ENCODE peak calls at places on chromosomes 12 and 14, in nine cellular contexts. X, Q, S, E, U, D, A, R and N are unnamed samples.

GRCh38 chr12:116779597-116779996 is 41.5 kb downstream of the RNFT2 start:
- DNase-seq in X (no peak), Q (no peak), S (no peak), E (no peak), U (no peak), D (no peak), A (no peak), R (no peak), N (no peak)

GRCh38 chr12:45849289-45849688 is 119.8 kb downstream of the ARID2 start:
- DNase-seq in X (no peak), Q (no peak), S (no peak), E (no peak), U (no peak), D (no peak), A (no peak), R (no peak), N (no peak)

GRCh38 chr12:114221136-114221838 is 184.7 kb downstream of the TBX5 start:
- DNase-seq in X (no peak), Q (no peak), S (no peak), E (no peak), U (peak), D (no peak), A (no peak), R (no peak), N (no peak)

GRCh38 chr12:11961686-11962085 is 109.1 kb upstream of the BCL2L14 start:
- DNase-seq in X (no peak), Q (no peak), S (no peak), E (peak), U (no peak), D (no peak), A (no peak), R (no peak), N (no peak)

GRCh38 chr14:71165121-71165574 is 257.9 kb downstream of the PCNX1 start:
- DNase-seq in X (no peak), Q (no peak), S (no peak), E (no peak), U (no peak), D (no peak), A (no peak), R (no peak), N (no peak)

GRCh38 chr14:58501214-58501816 is 73.8 kb downstream of the KIAA0586 start:
- DNase-seq in X (no peak), Q (no peak), S (peak), E (peak), U (no peak), D (no peak), A (no peak), R (no peak), N (no peak)

GRCh38 chr12:80830533-80831088 is 107.1 kb downstream of the LIN7A start:
- DNase-seq in X (no peak), Q (no peak), S (no peak), E (no peak), U (no peak), D (no peak), A (no peak), R (no peak), N (no peak)

GRCh38 chr12:117025481-117026151 is 73.6 kb downstream of the TESC start:
- DNase-seq in X (peak), Q (peak), S (peak), E (peak), U (peak), D (peak), A (no peak), R (no peak), N (peak)

GRCh38 chr14:93135399-93135798 is 19.7 kb upstream of the ITPK1 start:
- DNase-seq in X (no peak), Q (peak), S (no peak), E (no peak), U (no peak), D (no peak), A (peak), R (no peak), N (no peak)

GRCh38 chr14:93136009-93136408 is 20.3 kb upstream of the ITPK1 start:
- DNase-seq in X (no peak), Q (peak), S (no peak), E (no peak), U (no peak), D (no peak), A (no peak), R (no peak), N (no peak)

GRCh38 chr14:93133476-93133875 is 17.8 kb upstream of the ITPK1 start:
- DNase-seq in X (no peak), Q (no peak), S (no peak), E (no peak), U (no peak), D (peak), A (peak), R (no peak), N (no peak)

GRCh38 chr14:93142854-93143652 is 27.3 kb upstream of the ITPK1 start:
- DNase-seq in X (no peak), Q (no peak), S (no peak), E (no peak), U (no peak), D (no peak), A (no peak), R (no peak), N (no peak)

GRCh38 chr14:93137864-93138263 is 22.1 kb upstream of the ITPK1 start:
- DNase-seq in X (peak), Q (peak), S (no peak), E (peak), U (peak), D (no peak), A (no peak), R (no peak), N (peak)
- TF ChIP-seq CTCF in X (no peak), Q (peak), S (no peak), E (no peak), U (no peak), D (no peak), A (no peak), R (no peak), N (no peak)

GRCh38 chr14:77580477-77580876 is 36.0 kb downstream of the SPTLC2 start:
- DNase-seq in X (no peak), Q (no peak), S (no peak), E (no peak), U (no peak), D (no peak), A (no peak), R (no peak), N (no peak)

GRCh38 chr14:77582511-77582910 is 33.9 kb downstream of the SPTLC2 start:
- DNase-seq in X (no peak), Q (no peak), S (no peak), E (peak), U (no peak), D (no peak), A (no peak), R (no peak), N (no peak)

GRCh38 chr14:77579065-77579464 is 37.4 kb downstream of the SPTLC2 start:
- DNase-seq in X (no peak), Q (no peak), S (no peak), E (no peak), U (no peak), D (no peak), A (no peak), R (no peak), N (no peak)

GRCh38 chr14:77580964-77581505 is 35.4 kb downstream of the SPTLC2 start:
- DNase-seq in X (no peak), Q (no peak), S (peak), E (no peak), U (no peak), D (no peak), A (no peak), R (no peak), N (no peak)

DNA sequence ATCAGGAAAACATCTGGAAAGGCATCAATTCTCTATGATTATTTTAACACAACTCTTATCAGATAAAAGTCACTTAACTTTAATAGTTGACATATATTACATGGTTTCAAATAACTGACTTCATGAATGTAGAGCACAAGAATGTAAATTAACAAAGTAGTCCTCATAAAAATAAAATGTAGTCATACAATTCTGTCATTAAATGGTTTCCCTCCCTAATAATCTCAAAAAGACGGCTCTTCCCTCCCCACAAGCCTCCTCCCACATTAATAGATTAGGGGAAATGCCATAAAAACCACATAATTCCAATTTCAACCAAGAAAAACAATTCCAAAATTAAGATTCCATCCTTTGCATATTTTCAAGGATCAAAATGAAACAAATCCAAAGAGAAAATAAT is 36.7 kb downstream of the SPTLC2 start:
- DNase-seq in X (no peak), Q (no peak), S (no peak), E (no peak), U (no peak), D (no peak), A (no peak), R (no peak), N (no peak)
- TF ChIP-seq CTCF in X (no peak), Q (no peak), S (no peak), E (no peak), U (no peak), D (no peak), A (no peak), R (no peak), N (no peak)

DNA sequence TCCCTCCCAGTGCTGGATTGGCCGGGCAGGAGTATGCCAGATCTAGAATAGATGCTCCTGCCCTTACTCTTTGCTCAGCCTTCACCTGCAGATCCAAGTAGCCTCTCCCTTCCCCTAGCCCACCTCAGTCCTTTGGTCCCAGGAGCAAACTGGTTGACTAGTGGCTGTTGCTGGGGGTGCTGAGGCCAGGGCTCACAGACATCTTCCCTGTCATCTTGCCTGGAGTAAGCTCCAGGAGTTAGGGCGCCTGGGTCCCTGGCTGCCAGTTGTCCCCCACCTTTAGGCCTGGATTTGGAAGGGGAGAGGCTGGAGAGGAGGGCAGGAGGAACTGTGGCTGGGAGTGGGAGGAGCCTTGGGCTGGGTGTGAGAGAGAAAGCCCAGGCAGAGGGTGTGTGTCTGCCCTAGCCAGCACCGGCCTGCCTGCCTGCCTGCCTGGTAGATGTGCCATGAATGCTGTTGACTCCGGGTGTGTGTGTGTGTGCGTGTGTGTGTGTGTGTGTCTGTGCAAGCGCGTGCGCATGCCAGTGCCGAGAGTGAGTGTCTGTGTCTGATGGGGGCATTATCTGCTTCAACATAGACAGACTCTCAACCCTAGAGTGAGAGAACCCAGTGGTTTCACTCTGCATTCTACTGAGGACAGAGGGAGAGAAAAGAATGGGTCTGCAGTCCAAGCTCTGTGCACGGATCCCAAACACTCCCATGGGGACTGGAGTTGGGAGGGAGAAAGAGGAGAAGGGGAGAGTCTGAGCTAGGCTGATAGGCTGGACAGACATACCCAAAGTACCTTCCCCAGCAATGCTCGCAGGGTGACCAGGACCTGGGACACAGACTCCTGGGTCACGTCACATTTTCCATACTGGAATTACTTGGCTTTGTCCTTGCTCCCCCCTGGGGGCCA is 881 bp upstream of the RARG start:
- DNase-seq in X (peak), Q (no peak), S (no peak), E (peak), U (peak), D (no peak), A (peak), R (no peak), N (peak)
- TF ChIP-seq CTCF in X (no peak), Q (no peak), S (no peak), E (no peak), U (no peak), D (no peak), A (no peak), R (no peak), N (no peak)

DNA sequence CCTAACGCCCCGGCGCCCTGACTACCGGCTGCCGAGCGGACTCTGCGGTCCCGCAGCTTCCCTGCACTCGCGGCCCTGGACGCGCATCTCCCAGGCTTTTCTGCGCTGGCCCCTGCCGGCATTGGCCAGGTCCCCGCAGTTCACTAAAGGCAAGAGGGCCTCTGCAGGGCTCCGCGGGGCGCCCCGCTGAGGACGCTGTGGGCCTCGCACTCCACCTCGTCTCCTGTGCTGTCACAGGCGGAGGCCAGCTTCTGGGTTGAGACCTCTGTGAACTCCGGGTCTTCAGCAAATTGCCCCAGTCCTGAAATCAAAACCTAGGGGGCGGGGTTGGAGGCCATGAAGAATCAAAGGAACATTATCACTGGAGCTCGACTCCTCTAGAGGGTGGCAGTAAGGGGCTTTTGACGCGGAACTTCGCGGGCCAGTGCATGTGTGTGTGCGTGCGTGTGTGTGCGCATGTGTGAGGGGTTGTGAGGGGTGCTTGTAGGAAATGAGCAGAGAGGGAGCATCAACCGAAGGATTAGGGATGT is 68.5 kb upstream of the CAPRIN2 start:
- DNase-seq in X (no peak), Q (peak), S (no peak), E (peak), U (peak), D (no peak), A (no peak), R (peak), N (peak)
- TF ChIP-seq CTCF in X (no peak), Q (no peak), S (no peak), E (peak), U (peak), D (no peak), A (no peak), R (no peak), N (no peak)

GRCh38 chr14:22552001-22552826 is 36.8 kb downstream of the DAD1 start:
- DNase-seq in X (no peak), Q (no peak), S (no peak), E (no peak), U (no peak), D (no peak), A (no peak), R (no peak), N (no peak)

GRCh38 chr14:22554706-22555572 is 34.1 kb downstream of the DAD1 start:
- DNase-seq in X (no peak), Q (no peak), S (no peak), E (no peak), U (no peak), D (no peak), A (no peak), R (no peak), N (no peak)

GRCh38 chr14:22551597-22551982 is 37.4 kb downstream of the DAD1 start:
- DNase-seq in X (no peak), Q (no peak), S (no peak), E (no peak), U (no peak), D (no peak), A (no peak), R (no peak), N (peak)

GRCh38 chr14:22552827-22553076 is 36.3 kb downstream of the DAD1 start:
- DNase-seq in X (no peak), Q (no peak), S (no peak), E (no peak), U (no peak), D (no peak), A (no peak), R (no peak), N (no peak)

GRCh38 chr14:22553445-22553844 is 35.6 kb downstream of the DAD1 start:
- DNase-seq in X (no peak), Q (no peak), S (no peak), E (no peak), U (no peak), D (no peak), A (no peak), R (no peak), N (no peak)
- TF ChIP-seq CTCF in X (no peak), Q (no peak), S (no peak), E (no peak), U (no peak), D (no peak), A (no peak), R (no peak), N (no peak)

GRCh38 chr12:44504799-44505198 is 371.3 kb downstream of the NELL2 start:
- DNase-seq in X (no peak), Q (no peak), S (no peak), E (no peak), U (no peak), D (no peak), A (no peak), R (no peak), N (no peak)

GRCh38 chr12:44507471-44507870 is 368.6 kb downstream of the NELL2 start:
- DNase-seq in X (no peak), Q (no peak), S (no peak), E (no peak), U (no peak), D (no peak), A (no peak), R (no peak), N (no peak)

GRCh38 chr12:44509471-44509870 is 366.6 kb downstream of the NELL2 start:
- DNase-seq in X (no peak), Q (no peak), S (no peak), E (peak), U (no peak), D (no peak), A (no peak), R (no peak), N (no peak)

GRCh38 chr12:44511289-44511688 is 364.8 kb downstream of the NELL2 start:
- DNase-seq in X (no peak), Q (no peak), S (no peak), E (no peak), U (no peak), D (no peak), A (no peak), R (no peak), N (no peak)

DNA sequence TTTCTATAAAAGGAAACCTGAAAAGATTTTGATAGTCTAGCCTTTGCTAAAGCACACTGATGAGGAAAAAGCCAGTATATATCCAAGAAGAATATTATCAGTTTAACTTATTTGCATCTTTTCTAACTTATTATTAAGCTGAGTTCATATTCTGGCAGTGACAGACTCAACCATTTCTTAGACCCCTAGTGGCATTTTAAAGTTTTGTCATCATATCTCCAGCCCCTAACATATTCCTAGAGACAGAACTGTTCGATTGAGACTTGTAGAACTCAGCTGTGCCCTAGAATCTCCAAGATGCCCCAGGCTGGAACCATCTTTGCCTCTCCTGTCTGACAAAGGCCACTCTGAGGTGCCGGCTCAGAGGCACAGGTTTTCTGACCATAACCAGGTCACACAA is 365.6 kb downstream of the NELL2 start:
- DNase-seq in X (no peak), Q (no peak), S (no peak), E (no peak), U (no peak), D (no peak), A (no peak), R (no peak), N (no peak)
- TF ChIP-seq CTCF in X (no peak), Q (no peak), S (no peak), E (no peak), U (no peak), D (no peak), A (no peak), R (no peak), N (peak)

GRCh38 chr14:76090611-76091010 is 61.1 kb upstream of the GPATCH2L start:
- DNase-seq in X (no peak), Q (no peak), S (no peak), E (no peak), U (no peak), D (no peak), A (no peak), R (no peak), N (no peak)

GRCh38 chr14:76086636-76087035 is 65.1 kb upstream of the GPATCH2L start:
- DNase-seq in X (no peak), Q (no peak), S (no peak), E (no peak), U (no peak), D (no peak), A (no peak), R (no peak), N (no peak)

GRCh38 chr14:76089151-76089550 is 62.6 kb upstream of the GPATCH2L start:
- DNase-seq in X (no peak), Q (no peak), S (no peak), E (no peak), U (peak), D (no peak), A (no peak), R (no peak), N (no peak)

GRCh38 chr14:76089575-76089974 is 62.1 kb upstream of the GPATCH2L start:
- DNase-seq in X (no peak), Q (no peak), S (no peak), E (no peak), U (no peak), D (no peak), A (no peak), R (no peak), N (no peak)

GRCh38 chr14:76091036-76091435 is 60.7 kb upstream of the GPATCH2L start:
- DNase-seq in X (no peak), Q (no peak), S (no peak), E (peak), U (peak), D (peak), A (peak), R (peak), N (no peak)
- TF ChIP-seq CTCF in X (no peak), Q (no peak), S (no peak), E (peak), U (peak), D (no peak), A (peak), R (peak), N (no peak)

GRCh38 chr12:67223225-67223624 is 45.9 kb upstream of the CAND1 start:
- DNase-seq in X (no peak), Q (no peak), S (no peak), E (no peak), U (no peak), D (no peak), A (no peak), R (no peak), N (no peak)

GRCh38 chr12:67222302-67222701 is 46.9 kb upstream of the CAND1 start:
- DNase-seq in X (no peak), Q (no peak), S (peak), E (peak), U (no peak), D (no peak), A (no peak), R (no peak), N (no peak)

GRCh38 chr12:67217647-67218046 is 51.5 kb upstream of the CAND1 start:
- DNase-seq in X (no peak), Q (no peak), S (no peak), E (no peak), U (no peak), D (no peak), A (no peak), R (no peak), N (no peak)

DNA sequence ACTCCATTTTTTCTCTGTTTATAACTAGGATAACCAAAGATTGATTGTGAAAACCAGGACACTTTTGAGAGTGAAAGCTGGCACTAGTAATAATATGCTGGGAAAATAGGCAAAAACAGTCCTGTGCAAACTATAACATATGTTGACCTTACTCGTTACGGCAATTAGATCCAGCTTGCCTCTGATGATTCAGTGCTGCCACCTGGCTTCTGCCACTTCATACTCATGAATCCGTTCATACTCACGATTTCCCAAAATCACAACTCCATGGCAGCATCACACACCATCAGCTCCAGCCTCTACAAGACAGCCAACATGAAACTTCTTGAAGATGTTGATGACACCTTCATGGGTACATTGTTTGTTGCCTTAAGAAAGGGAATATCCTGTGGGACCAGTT is 49.1 kb upstream of the CAND1 start:
- DNase-seq in X (no peak), Q (no peak), S (no peak), E (peak), U (no peak), D (no peak), A (no peak), R (no peak), N (no peak)
- TF ChIP-seq CTCF in X (no peak), Q (no peak), S (peak), E (peak), U (peak), D (no peak), A (no peak), R (peak), N (no peak)

GRCh38 chr12:29591140-29592020 is 93.9 kb upstream of the OVCH1 start:
- DNase-seq in X (peak), Q (no peak), S (no peak), E (peak), U (no peak), D (no peak), A (no peak), R (no peak), N (peak)
- TF ChIP-seq CTCF in X (no peak), Q (no peak), S (peak), E (peak), U (peak), D (no peak), A (peak), R (peak), N (peak)